ENCODE peak calls at places on chromosomes 1 and 21, in eight cellular contexts. One of them, this sample, is unnamed. For H3K79me2, the result is how much of the 10 kb centered on the place peaks cover.

GRCh38 chr21:42092805-42093590 is 21.9 kb downstream of the UMODL1 start:
- DNase-seq in MM.1S: no peak
- DNase-seq in Karpas-422: no peak
- DNase-seq in astrocyte: peak
- DNase-seq in H9: no peak
- DNase-seq in endothelial cell of umbilical vein: no peak
- DNase-seq in mammary epithelial cell: no peak
- DNase-seq in OCI-LY7: no peak
- DNase-seq in this sample: no peak

GRCh38 chr1:59096501-59096900 is 200.4 kb upstream of the FGGY start:
- DNase-seq in MM.1S: no peak
- DNase-seq in Karpas-422: no peak
- DNase-seq in astrocyte: no peak
- DNase-seq in H9: no peak
- DNase-seq in endothelial cell of umbilical vein: no peak
- DNase-seq in mammary epithelial cell: no peak
- DNase-seq in OCI-LY7: no peak
- DNase-seq in this sample: no peak

GRCh38 chr1:111290640-111291039 is at the start of gene CHIA:
- DNase-seq in MM.1S: no peak
- DNase-seq in Karpas-422: no peak
- DNase-seq in astrocyte: peak
- DNase-seq in H9: no peak
- DNase-seq in endothelial cell of umbilical vein: no peak
- DNase-seq in mammary epithelial cell: peak
- DNase-seq in OCI-LY7: no peak
- DNase-seq in this sample: no peak

GRCh38 chr1:43764581-43764980 is 57.2 kb downstream of the ST3GAL3 start:
- DNase-seq in MM.1S: no peak
- DNase-seq in Karpas-422: no peak
- DNase-seq in astrocyte: no peak
- DNase-seq in H9: peak
- DNase-seq in endothelial cell of umbilical vein: no peak
- DNase-seq in mammary epithelial cell: no peak
- DNase-seq in OCI-LY7: no peak
- DNase-seq in this sample: no peak

GRCh38 chr1:12539705-12540579 is 78.1 kb downstream of the DHRS3 start:
- DNase-seq in MM.1S: no peak
- DNase-seq in Karpas-422: no peak
- DNase-seq in astrocyte: peak
- DNase-seq in H9: peak
- DNase-seq in endothelial cell of umbilical vein: peak
- DNase-seq in mammary epithelial cell: peak
- DNase-seq in OCI-LY7: no peak
- DNase-seq in this sample: no peak

GRCh38 chr1:64822621-64823020 is 77.7 kb downstream of the RAVER2 start:
- DNase-seq in MM.1S: no peak
- DNase-seq in Karpas-422: no peak
- DNase-seq in astrocyte: peak
- DNase-seq in H9: no peak
- DNase-seq in endothelial cell of umbilical vein: no peak
- DNase-seq in mammary epithelial cell: peak
- DNase-seq in OCI-LY7: no peak
- DNase-seq in this sample: no peak

GRCh38 chr1:202164271-202165037 is 4.1 kb upstream of the PTPN7 start:
- DNase-seq in MM.1S: no peak
- DNase-seq in Karpas-422: no peak
- DNase-seq in astrocyte: no peak
- DNase-seq in H9: no peak
- DNase-seq in endothelial cell of umbilical vein: no peak
- DNase-seq in mammary epithelial cell: no peak
- DNase-seq in OCI-LY7: peak
- DNase-seq in this sample: no peak

GRCh38 chr1:1206376-1207253 is at the start of gene TNFRSF18:
- DNase-seq in MM.1S: no peak
- DNase-seq in Karpas-422: peak
- DNase-seq in astrocyte: no peak
- DNase-seq in H9: peak
- DNase-seq in endothelial cell of umbilical vein: no peak
- DNase-seq in mammary epithelial cell: no peak
- DNase-seq in OCI-LY7: no peak
- DNase-seq in this sample: no peak

GRCh38 chr1:174217787-174218574 is 58.7 kb downstream of the RABGAP1L start:
- DNase-seq in MM.1S: peak
- DNase-seq in Karpas-422: peak
- DNase-seq in astrocyte: peak
- DNase-seq in H9: no peak
- DNase-seq in endothelial cell of umbilical vein: peak
- DNase-seq in mammary epithelial cell: peak
- DNase-seq in OCI-LY7: peak
- DNase-seq in this sample: no peak

GRCh38 chr1:94697839-94698238 is 122.3 kb upstream of the SLC44A3 start:
- DNase-seq in MM.1S: no peak
- DNase-seq in Karpas-422: no peak
- DNase-seq in astrocyte: no peak
- DNase-seq in H9: no peak
- DNase-seq in endothelial cell of umbilical vein: no peak
- DNase-seq in mammary epithelial cell: no peak
- DNase-seq in OCI-LY7: no peak
- DNase-seq in this sample: no peak

GRCh38 chr1:5904551-5904950 is 87.7 kb downstream of the NPHP4 start:
- DNase-seq in MM.1S: no peak
- DNase-seq in Karpas-422: no peak
- DNase-seq in astrocyte: no peak
- DNase-seq in H9: peak
- DNase-seq in endothelial cell of umbilical vein: no peak
- DNase-seq in mammary epithelial cell: no peak
- DNase-seq in OCI-LY7: no peak
- DNase-seq in this sample: no peak

GRCh38 chr1:47708658-47709301 is 270.9 kb downstream of the FOXD2 start:
- DNase-seq in MM.1S: no peak
- DNase-seq in Karpas-422: no peak
- DNase-seq in astrocyte: no peak
- DNase-seq in H9: peak
- DNase-seq in endothelial cell of umbilical vein: no peak
- DNase-seq in mammary epithelial cell: no peak
- DNase-seq in OCI-LY7: no peak
- DNase-seq in this sample: no peak

GRCh38 chr1:33147997-33148314 is 33.9 kb downstream of the TRIM62 start:
- DNase-seq in MM.1S: no peak
- DNase-seq in Karpas-422: no peak
- DNase-seq in astrocyte: no peak
- DNase-seq in H9: no peak
- DNase-seq in endothelial cell of umbilical vein: no peak
- DNase-seq in mammary epithelial cell: no peak
- DNase-seq in OCI-LY7: no peak
- DNase-seq in this sample: no peak

DNA sequence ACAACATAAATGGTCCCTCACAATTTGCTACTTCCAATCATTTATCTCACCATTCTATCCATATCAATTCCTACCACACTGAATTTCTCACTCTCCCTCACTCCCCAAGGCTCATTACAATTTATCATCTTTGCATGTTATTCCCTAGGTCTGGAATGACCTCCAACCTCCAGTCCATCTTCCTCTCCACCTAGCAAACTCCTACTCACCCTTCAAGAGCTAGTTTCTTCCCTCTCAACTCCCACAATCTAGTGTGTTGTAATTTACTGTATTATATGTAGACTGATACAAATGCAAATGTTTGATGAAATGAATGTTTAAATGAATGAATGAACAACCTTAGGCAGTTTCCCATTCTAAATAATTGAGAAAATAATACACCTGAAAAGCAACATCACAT is 3.6 kb downstream of the TUT4 start:
- DNase-seq in MM.1S: no peak
- DNase-seq in Karpas-422: no peak
- DNase-seq in astrocyte: no peak
- DNase-seq in H9: no peak
- DNase-seq in endothelial cell of umbilical vein: no peak
- DNase-seq in mammary epithelial cell: no peak
- DNase-seq in OCI-LY7: no peak
- DNase-seq in this sample: no peak
- H3K79me2 ChIP-seq in MM.1S: half or more
- H3K79me2 ChIP-seq in Karpas-422: half or more
- H3K79me2 ChIP-seq in astrocyte: half or more
- H3K79me2 ChIP-seq in H9: under half
- H3K79me2 ChIP-seq in endothelial cell of umbilical vein: under half
- H3K79me2 ChIP-seq in mammary epithelial cell: half or more
- H3K79me2 ChIP-seq in OCI-LY7: half or more
- H3K79me2 ChIP-seq in this sample: half or more

DNA sequence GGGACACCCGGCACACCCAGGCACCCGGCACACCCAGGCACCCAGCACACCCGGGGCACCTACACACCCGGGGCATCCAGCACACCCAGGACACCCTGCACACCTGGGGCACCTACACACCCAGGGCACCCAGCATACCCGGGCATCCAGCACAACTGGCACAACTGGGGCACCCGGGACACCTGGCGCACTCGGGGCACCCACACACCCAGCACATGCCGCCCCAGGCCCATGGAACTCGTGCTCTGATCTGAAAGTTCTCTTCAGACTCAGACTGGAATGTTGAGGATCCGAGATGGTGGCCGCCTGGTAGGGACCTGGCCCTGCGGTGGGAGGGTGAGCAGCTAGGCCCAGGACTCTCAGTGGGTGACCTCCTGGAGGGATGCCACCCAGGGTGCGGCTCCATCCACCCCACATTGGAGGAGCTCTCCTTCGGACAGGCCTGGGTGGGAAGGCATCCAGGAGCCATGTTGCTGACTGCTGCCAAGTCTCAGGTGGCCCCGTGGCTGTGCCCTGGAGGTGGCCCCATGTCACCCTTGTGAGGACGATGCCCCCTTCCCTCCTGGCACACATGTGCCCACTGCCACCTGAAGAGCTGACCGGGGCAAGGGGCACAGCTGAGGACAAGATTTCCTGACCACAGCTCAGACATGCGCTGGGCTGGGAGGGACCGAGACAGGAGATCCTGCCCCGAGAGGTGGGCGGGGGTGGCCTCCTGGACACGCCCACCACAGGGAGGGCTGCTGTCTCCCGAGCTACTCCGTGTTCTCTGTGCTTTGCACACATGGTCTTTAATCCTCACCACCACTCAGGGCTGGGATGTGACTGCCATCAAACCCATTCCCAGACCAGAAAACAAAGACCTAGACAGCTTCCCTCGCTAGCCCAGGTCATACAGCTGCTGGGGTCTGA is 37.0 kb downstream of the UBE2G2 start:
- DNase-seq in MM.1S: no peak
- DNase-seq in Karpas-422: no peak
- DNase-seq in astrocyte: no peak
- DNase-seq in H9: no peak
- DNase-seq in endothelial cell of umbilical vein: no peak
- DNase-seq in mammary epithelial cell: no peak
- DNase-seq in OCI-LY7: no peak
- DNase-seq in this sample: no peak
- H3K79me2 ChIP-seq in MM.1S: under half
- H3K79me2 ChIP-seq in Karpas-422: under half
- H3K79me2 ChIP-seq in astrocyte: under half
- H3K79me2 ChIP-seq in H9: under half
- H3K79me2 ChIP-seq in endothelial cell of umbilical vein: under half
- H3K79me2 ChIP-seq in mammary epithelial cell: under half
- H3K79me2 ChIP-seq in OCI-LY7: under half
- H3K79me2 ChIP-seq in this sample: under half

DNA sequence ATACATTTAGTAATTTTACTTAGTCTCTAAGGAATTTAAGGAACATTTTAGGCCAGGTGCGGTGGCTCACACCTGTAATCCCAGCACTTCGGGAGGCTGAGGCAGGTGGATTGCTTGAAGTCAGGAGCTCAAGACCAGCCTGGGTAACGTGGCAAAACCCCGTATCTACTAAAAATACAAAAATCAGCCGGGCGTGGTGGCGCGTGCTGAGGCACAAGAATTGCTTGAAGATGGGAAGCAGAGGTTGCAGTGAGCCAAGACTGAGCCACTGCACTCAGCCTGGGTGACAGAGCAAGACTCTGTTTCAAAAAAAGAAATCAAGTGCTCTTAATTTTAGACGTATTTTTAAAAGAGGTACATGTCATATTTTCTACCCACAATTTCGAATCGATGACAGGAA is 3.3 kb downstream of the NDC1 start:
- DNase-seq in MM.1S: no peak
- DNase-seq in Karpas-422: peak
- DNase-seq in astrocyte: no peak
- DNase-seq in H9: no peak
- DNase-seq in endothelial cell of umbilical vein: no peak
- DNase-seq in mammary epithelial cell: no peak
- DNase-seq in OCI-LY7: peak
- DNase-seq in this sample: no peak
- H3K79me2 ChIP-seq in MM.1S: half or more
- H3K79me2 ChIP-seq in Karpas-422: half or more
- H3K79me2 ChIP-seq in astrocyte: half or more
- H3K79me2 ChIP-seq in H9: under half
- H3K79me2 ChIP-seq in endothelial cell of umbilical vein: half or more
- H3K79me2 ChIP-seq in mammary epithelial cell: half or more
- H3K79me2 ChIP-seq in OCI-LY7: half or more
- H3K79me2 ChIP-seq in this sample: half or more

GRCh38 chr1:22102746-22103145 is 40.2 kb downstream of the WNT4 start:
- DNase-seq in MM.1S: no peak
- DNase-seq in Karpas-422: no peak
- DNase-seq in astrocyte: no peak
- DNase-seq in H9: no peak
- DNase-seq in endothelial cell of umbilical vein: no peak
- DNase-seq in mammary epithelial cell: no peak
- DNase-seq in OCI-LY7: no peak
- DNase-seq in this sample: no peak

GRCh38 chr1:22105611-22106207 is 37.2 kb downstream of the WNT4 start:
- DNase-seq in MM.1S: peak
- DNase-seq in Karpas-422: peak
- DNase-seq in astrocyte: peak
- DNase-seq in H9: no peak
- DNase-seq in endothelial cell of umbilical vein: peak
- DNase-seq in mammary epithelial cell: peak
- DNase-seq in OCI-LY7: peak
- DNase-seq in this sample: peak

GRCh38 chr1:22107126-22107525 is 35.8 kb downstream of the WNT4 start:
- DNase-seq in MM.1S: no peak
- DNase-seq in Karpas-422: no peak
- DNase-seq in astrocyte: peak
- DNase-seq in H9: no peak
- DNase-seq in endothelial cell of umbilical vein: no peak
- DNase-seq in mammary epithelial cell: peak
- DNase-seq in OCI-LY7: no peak
- DNase-seq in this sample: peak

GRCh38 chr1:22104074-22104473 is 38.8 kb downstream of the WNT4 start:
- DNase-seq in MM.1S: no peak
- DNase-seq in Karpas-422: no peak
- DNase-seq in astrocyte: no peak
- DNase-seq in H9: no peak
- DNase-seq in endothelial cell of umbilical vein: no peak
- DNase-seq in mammary epithelial cell: no peak
- DNase-seq in OCI-LY7: no peak
- DNase-seq in this sample: no peak

DNA sequence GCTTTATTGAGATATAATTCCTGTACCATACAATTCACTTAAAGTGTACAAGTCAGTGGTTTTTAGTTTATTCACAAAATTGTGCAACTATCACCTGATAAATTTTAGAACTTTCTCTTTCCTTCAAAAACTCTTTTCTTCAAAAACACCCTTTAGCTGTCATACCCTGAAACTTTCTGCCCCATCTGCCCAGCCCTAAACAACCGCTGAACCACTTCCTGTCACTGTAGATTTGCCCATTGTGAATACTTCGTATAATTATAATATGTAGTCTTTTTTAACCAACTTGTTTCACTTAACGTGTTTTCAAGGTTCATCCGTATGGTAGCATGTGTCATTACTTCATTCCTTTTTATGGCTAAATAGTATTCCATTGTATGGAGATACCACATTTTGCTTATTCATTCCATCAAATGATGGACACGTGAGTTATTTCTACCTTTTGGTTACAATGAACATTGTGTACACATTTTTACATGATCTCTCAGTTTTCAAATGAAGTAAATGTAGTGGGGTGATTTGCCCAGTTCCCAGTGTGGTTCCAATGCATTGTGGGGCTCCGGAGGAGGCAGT is 37.9 kb downstream of the WNT4 start:
- DNase-seq in MM.1S: peak
- DNase-seq in Karpas-422: no peak
- DNase-seq in astrocyte: no peak
- DNase-seq in H9: no peak
- DNase-seq in endothelial cell of umbilical vein: no peak
- DNase-seq in mammary epithelial cell: no peak
- DNase-seq in OCI-LY7: no peak
- DNase-seq in this sample: no peak
- H3K79me2 ChIP-seq in MM.1S: under half
- H3K79me2 ChIP-seq in Karpas-422: under half
- H3K79me2 ChIP-seq in astrocyte: half or more
- H3K79me2 ChIP-seq in H9: under half
- H3K79me2 ChIP-seq in endothelial cell of umbilical vein: half or more
- H3K79me2 ChIP-seq in mammary epithelial cell: half or more
- H3K79me2 ChIP-seq in OCI-LY7: under half
- H3K79me2 ChIP-seq in this sample: half or more